ENCODE peak calls at places on chromosomes 1 and 21, in four cellular contexts. One of them, this sample, is unnamed.

GRCh38 chr21:41396452-41397107 is 29.5 kb upstream of the MX1 start:
- DNase-seq in adrenal gland: no peak
- DNase-seq in GM12865: no peak
- DNase-seq in T-helper 1 cell: no peak
- DNase-seq in this sample: peak; percentile 67

GRCh38 chr1:197902131-197902453 is 338 bp upstream of the C1orf53 start:
- DNase-seq in T-helper 1 cell: no peak
- DNase-seq in GM12865: no peak
- DNase-seq in adrenal gland: no peak
- DNase-seq in this sample: no peak

GRCh38 chr1:54253480-54253879 is 53.5 kb downstream of the MRPL37 start:
- DNase-seq in T-helper 1 cell: no peak
- DNase-seq in GM12865: no peak
- DNase-seq in adrenal gland: peak; percentile 69
- DNase-seq in this sample: no peak

GRCh38 chr1:30339866-30340265 is 383.5 kb downstream of the MATN1 start:
- DNase-seq in adrenal gland: no peak
- DNase-seq in T-helper 1 cell: no peak
- DNase-seq in GM12865: no peak
- DNase-seq in this sample: no peak

GRCh38 chr1:75707191-75707590 is 17.3 kb upstream of the ACADM start:
- DNase-seq in T-helper 1 cell: no peak
- DNase-seq in adrenal gland: no peak
- DNase-seq in GM12865: no peak
- DNase-seq in this sample: no peak

GRCh38 chr1:9823943-9824701 is at the start of gene CLSTN1:
- DNase-seq in adrenal gland: peak; percentile 89
- DNase-seq in GM12865: peak; percentile 93
- DNase-seq in T-helper 1 cell: peak; percentile 89
- DNase-seq in this sample: peak; percentile 88

GRCh38 chr1:212545941-212546638 is 62.5 kb upstream of the ATF3 start:
- DNase-seq in adrenal gland: no peak
- DNase-seq in T-helper 1 cell: no peak
- DNase-seq in GM12865: no peak
- DNase-seq in this sample: no peak

GRCh38 chr1:236774926-236775325 is 20.2 kb upstream of the MTR start:
- DNase-seq in T-helper 1 cell: no peak
- DNase-seq in GM12865: no peak
- DNase-seq in adrenal gland: no peak
- DNase-seq in this sample: no peak

GRCh38 chr1:185495898-185496297 is 178.9 kb upstream of the IVNS1ABP start:
- DNase-seq in GM12865: no peak
- DNase-seq in adrenal gland: no peak
- DNase-seq in T-helper 1 cell: no peak
- DNase-seq in this sample: no peak

GRCh38 chr1:203291201-203292096 is 13.9 kb upstream of the BTG2 start:
- DNase-seq in adrenal gland: no peak
- DNase-seq in T-helper 1 cell: no peak
- DNase-seq in GM12865: peak; percentile 31
- DNase-seq in this sample: peak; percentile 75

GRCh38 chr1:119676571-119677206 is 28.6 kb upstream of the ZNF697 start:
- DNase-seq in adrenal gland: no peak
- DNase-seq in GM12865: no peak
- DNase-seq in T-helper 1 cell: no peak
- DNase-seq in this sample: no peak

GRCh38 chr1:44681905-44682900 is 7.7 kb downstream of the ARMH1 start:
- DNase-seq in adrenal gland: no peak
- DNase-seq in GM12865: no peak
- DNase-seq in T-helper 1 cell: no peak
- DNase-seq in this sample: no peak

GRCh38 chr1:94973271-94973922 is 46.5 kb upstream of the CNN3 start:
- DNase-seq in GM12865: no peak
- DNase-seq in adrenal gland: no peak
- DNase-seq in T-helper 1 cell: no peak
- DNase-seq in this sample: no peak

GRCh38 chr21:44596068-44596725 is 3.9 kb upstream of the KRTAP10-6 start:
- DNase-seq in GM12865: no peak
- DNase-seq in adrenal gland: no peak
- DNase-seq in T-helper 1 cell: no peak
- DNase-seq in this sample: no peak

GRCh38 chr1:173663159-173663558 is 6.5 kb downstream of the ANKRD45 start:
- DNase-seq in T-helper 1 cell: no peak
- DNase-seq in adrenal gland: no peak
- DNase-seq in GM12865: no peak
- DNase-seq in this sample: no peak

GRCh38 chr1:74771913-74772515 is 39.1 kb downstream of the TYW3 start:
- DNase-seq in GM12865: peak; percentile 54
- DNase-seq in adrenal gland: peak; percentile 29
- DNase-seq in T-helper 1 cell: peak; percentile 24
- DNase-seq in this sample: no peak

GRCh38 chr1:63824386-63824898 is 50.6 kb downstream of the ROR1 start:
- DNase-seq in T-helper 1 cell: no peak
- DNase-seq in GM12865: no peak
- DNase-seq in adrenal gland: no peak
- DNase-seq in this sample: no peak

GRCh38 chr1:156624814-156625435 is 5.7 kb downstream of the HAPLN2 start:
- DNase-seq in GM12865: no peak
- DNase-seq in T-helper 1 cell: no peak
- DNase-seq in adrenal gland: no peak
- DNase-seq in this sample: no peak

GRCh38 chr1:36728846-36729245 is 246.1 kb upstream of the CSF3R start:
- DNase-seq in T-helper 1 cell: no peak
- DNase-seq in GM12865: no peak
- DNase-seq in adrenal gland: no peak
- DNase-seq in this sample: no peak

GRCh38 chr1:228978486-228979324 is 243.4 kb downstream of the RHOU start:
- DNase-seq in GM12865: no peak
- DNase-seq in adrenal gland: no peak
- DNase-seq in T-helper 1 cell: no peak
- DNase-seq in this sample: peak; percentile 84

GRCh38 chr1:71044833-71045232 is 2.8 kb downstream of the PTGER3 start:
- DNase-seq in T-helper 1 cell: no peak
- DNase-seq in GM12865: no peak
- DNase-seq in adrenal gland: no peak
- DNase-seq in this sample: no peak

GRCh38 chr21:25573409-25574206 is 33.7 kb downstream of the MRPL39 start:
- DNase-seq in T-helper 1 cell: peak; percentile 79
- DNase-seq in adrenal gland: peak; percentile 32
- DNase-seq in GM12865: peak; percentile 83
- DNase-seq in this sample: no peak

GRCh38 chr1:203907901-203908300 is 46.5 kb downstream of the SNRPE start:
- DNase-seq in GM12865: no peak
- DNase-seq in adrenal gland: no peak
- DNase-seq in T-helper 1 cell: no peak
- DNase-seq in this sample: no peak

GRCh38 chr1:89259283-89259971 is 13.2 kb downstream of the GBP5 start:
- DNase-seq in GM12865: no peak
- DNase-seq in adrenal gland: no peak
- DNase-seq in T-helper 1 cell: peak; percentile 79
- DNase-seq in this sample: no peak

GRCh38 chr1:97013904-97014303 is 292.3 kb downstream of the PTBP2 start:
- DNase-seq in GM12865: no peak
- DNase-seq in adrenal gland: no peak
- DNase-seq in T-helper 1 cell: no peak
- DNase-seq in this sample: no peak

GRCh38 chr1:102937401-102937800 is 170.9 kb downstream of the COL11A1 start:
- DNase-seq in T-helper 1 cell: no peak
- DNase-seq in GM12865: no peak
- DNase-seq in adrenal gland: no peak
- DNase-seq in this sample: no peak

GRCh38 chr1:32352831-32353383 is 9.4 kb downstream of the FAM229A start:
- DNase-seq in T-helper 1 cell: no peak
- DNase-seq in GM12865: no peak
- DNase-seq in adrenal gland: no peak
- DNase-seq in this sample: no peak

GRCh38 chr1:163069142-163069541 is at the start of gene RGS4:
- DNase-seq in GM12865: no peak
- DNase-seq in T-helper 1 cell: no peak
- DNase-seq in adrenal gland: peak; percentile 52
- DNase-seq in this sample: peak; percentile 4

GRCh38 chr1:51294566-51295184 is 35.7 kb downstream of the TTC39A start:
- DNase-seq in GM12865: no peak
- DNase-seq in T-helper 1 cell: no peak
- DNase-seq in adrenal gland: peak; percentile 11
- DNase-seq in this sample: no peak

GRCh38 chr21:31198575-31198974 is 145.5 kb downstream of the TIAM1 start:
- DNase-seq in GM12865: peak; percentile 42
- DNase-seq in adrenal gland: no peak
- DNase-seq in T-helper 1 cell: no peak
- DNase-seq in this sample: no peak

GRCh38 chr1:34113362-34113761 is 51.7 kb downstream of the CSMD2 start:
- DNase-seq in GM12865: no peak
- DNase-seq in T-helper 1 cell: no peak
- DNase-seq in adrenal gland: no peak
- DNase-seq in this sample: no peak

GRCh38 chr1:31798433-31799195 is 17.2 kb downstream of the SPOCD1 start:
- DNase-seq in adrenal gland: no peak
- DNase-seq in GM12865: no peak
- DNase-seq in T-helper 1 cell: peak; percentile 21
- DNase-seq in this sample: no peak

GRCh38 chr1:151988405-151988851 is 5.2 kb downstream of the S100A10 start:
- DNase-seq in T-helper 1 cell: no peak
- DNase-seq in GM12865: no peak
- DNase-seq in adrenal gland: peak; percentile 37
- DNase-seq in this sample: no peak

GRCh38 chr1:6385673-6386191 is 7.8 kb downstream of the ACOT7 start:
- DNase-seq in GM12865: no peak
- DNase-seq in T-helper 1 cell: no peak
- DNase-seq in adrenal gland: peak; percentile 51
- DNase-seq in this sample: peak; percentile 77

GRCh38 chr21:41373253-41373652 is 11.4 kb downstream of the MX2 start:
- DNase-seq in GM12865: no peak
- DNase-seq in adrenal gland: no peak
- DNase-seq in T-helper 1 cell: no peak
- DNase-seq in this sample: no peak

GRCh38 chr1:175690926-175691325 is 52.5 kb downstream of the TNR start:
- DNase-seq in adrenal gland: no peak
- DNase-seq in T-helper 1 cell: no peak
- DNase-seq in GM12865: no peak
- DNase-seq in this sample: no peak

GRCh38 chr1:8822383-8823294 is 5.2 kb upstream of the RERE start:
- DNase-seq in GM12865: no peak
- DNase-seq in T-helper 1 cell: no peak
- DNase-seq in adrenal gland: no peak
- DNase-seq in this sample: no peak

GRCh38 chr21:44255519-44255981 is 6.1 kb downstream of the DNMT3L start:
- DNase-seq in GM12865: no peak
- DNase-seq in adrenal gland: no peak
- DNase-seq in T-helper 1 cell: no peak
- DNase-seq in this sample: no peak

GRCh38 chr1:53520481-53520880 is 61.3 kb downstream of the DMRTB1 start:
- DNase-seq in GM12865: no peak
- DNase-seq in adrenal gland: no peak
- DNase-seq in T-helper 1 cell: no peak
- DNase-seq in this sample: no peak